ENCODE peak calls at places on chromosome 3, in seven cellular contexts. A is OCI-LY7, V is astrocyte of the spinal cord, I is astrocyte of the cerebellum, T is fibroblast of pulmonary artery, X is dorsolateral prefrontal cortex, E is AG04450. B is an unnamed sample.

GRCh38 chr3:70256566-70256965 is 55.9 kb downstream of the MDFIC2 start:
- DNase-seq in A (no peak), V (no peak), I (no peak), T (no peak), X (no peak), E (no peak), B (no peak)

GRCh38 chr3:48413611-48414010 is 16.3 kb downstream of the PLXNB1 start:
- DNase-seq in A (no peak), V (no peak), I (no peak), T (no peak), X (no peak), E (no peak), B (no peak)

GRCh38 chr3:78258798-78259197 is 1218.9 kb downstream of the ROBO2 start:
- DNase-seq in A (no peak), V (peak), I (peak), T (peak), X (no peak), E (peak), B (peak)

GRCh38 chr3:18812316-18812715 is 336.0 kb upstream of the KCNH8 start:
- DNase-seq in A (no peak), V (peak), I (peak), T (peak), X (no peak), E (no peak), B (peak)

GRCh38 chr3:127729556-127730056 is 56.9 kb downstream of the ABTB1 start:
- DNase-seq in A (no peak), V (no peak), I (no peak), T (peak), X (no peak), E (no peak), B (no peak)

GRCh38 chr3:101383156-101383575 is 62.8 kb upstream of the IMPG2 start:
- DNase-seq in A (no peak), V (no peak), I (no peak), T (peak), X (no peak), E (peak), B (peak)

GRCh38 chr3:101939391-101939790 is 90.1 kb downstream of the NFKBIZ start:
- DNase-seq in A (no peak), V (peak), I (no peak), T (no peak), X (no peak), E (no peak), B (peak)

GRCh38 chr3:183626877-183627594 is 8.4 kb upstream of the KLHL24 start:
- DNase-seq in A (no peak), V (no peak), I (no peak), T (no peak), X (no peak), E (no peak), B (peak)

GRCh38 chr3:79018671-79019136 is 749.1 kb downstream of the ROBO1 start:
- DNase-seq in A (no peak), V (peak), I (no peak), T (peak), X (peak), E (no peak), B (peak)

GRCh38 chr3:56819016-56819809 is 17.5 kb upstream of the ARHGEF3 start:
- DNase-seq in A (no peak), V (no peak), I (no peak), T (no peak), X (no peak), E (no peak), B (no peak)

GRCh38 chr3:194941956-194942483 is 256.3 kb downstream of the FAM43A start:
- DNase-seq in A (no peak), V (no peak), I (no peak), T (no peak), X (no peak), E (no peak), B (no peak)

GRCh38 chr3:33936171-33936920 is 137.9 kb downstream of the PDCD6IP start:
- DNase-seq in A (no peak), V (no peak), I (no peak), T (no peak), X (no peak), E (no peak), B (no peak)
- H3K4me3 ChIP-seq in A (no peak), V (no peak), I (no peak), T (no peak), X (no peak), E (no peak), B (no peak)

GRCh38 chr3:120142236-120142635 is 48.0 kb upstream of the GSK3B start:
- DNase-seq in A (no peak), V (no peak), I (no peak), T (no peak), X (no peak), E (no peak), B (no peak)

GRCh38 chr3:120140098-120140742 is 46.0 kb upstream of the GSK3B start:
- DNase-seq in A (no peak), V (no peak), I (no peak), T (no peak), X (no peak), E (no peak), B (no peak)

GRCh38 chr3:120139140-120139539 is 44.9 kb upstream of the GSK3B start:
- DNase-seq in A (no peak), V (no peak), I (no peak), T (no peak), X (no peak), E (no peak), B (no peak)

DNA sequence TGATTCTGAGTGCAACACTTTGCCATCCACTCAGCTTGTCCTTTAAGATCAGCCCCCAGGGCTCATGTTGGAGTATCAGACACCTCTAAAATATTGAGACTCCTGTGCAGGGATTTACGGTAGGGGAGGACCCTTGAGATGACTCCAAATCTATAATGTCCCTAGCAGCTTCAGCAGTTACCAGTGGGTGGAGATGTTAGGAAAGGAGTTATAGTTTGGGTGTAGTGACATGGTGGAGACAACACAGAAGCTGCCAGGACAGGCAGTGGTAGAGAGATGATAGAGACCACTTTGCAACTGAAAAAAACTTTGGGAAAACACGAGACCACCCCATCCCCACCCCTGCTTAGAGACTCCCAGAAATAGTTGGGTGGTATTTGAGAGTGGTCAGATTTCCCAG is 43.3 kb upstream of the GSK3B start:
- DNase-seq in A (no peak), V (no peak), I (no peak), T (no peak), X (no peak), E (no peak), B (no peak)
- TF ChIP-seq CTCF in A (no peak), V (no peak), I (no peak), T (no peak), X (no peak), E (no peak), B (no peak)

DNA sequence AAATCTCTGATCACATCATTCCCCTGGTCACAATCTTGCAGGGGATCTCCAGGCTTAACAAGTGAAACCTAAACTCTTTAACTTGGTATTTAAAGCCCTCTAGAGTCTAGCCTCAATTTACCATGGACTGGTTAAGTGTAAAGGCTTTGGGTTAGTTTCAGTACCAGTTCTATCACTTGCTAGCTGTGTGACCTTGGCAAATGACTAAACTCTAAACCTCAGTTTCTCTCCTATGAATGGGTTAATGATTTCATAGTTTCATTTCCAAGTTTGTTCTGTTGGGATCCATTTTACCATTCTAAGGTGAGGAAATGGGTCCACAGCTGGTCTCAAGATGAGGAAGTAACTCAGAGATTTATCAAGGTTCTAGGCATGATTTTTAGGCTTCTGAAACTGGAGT is 38.8 kb upstream of the TIMP4 start:
- DNase-seq in A (no peak), V (no peak), I (no peak), T (no peak), X (no peak), E (no peak), B (no peak)
- H3K4me3 ChIP-seq in A (no peak), V (no peak), I (no peak), T (no peak), X (no peak), E (no peak), B (no peak)

GRCh38 chr3:188106454-188106853 is 47.5 kb upstream of the LPP start:
- DNase-seq in A (no peak), V (no peak), I (no peak), T (no peak), X (no peak), E (no peak), B (no peak)

GRCh38 chr3:188104050-188104449 is 49.9 kb upstream of the LPP start:
- DNase-seq in A (no peak), V (no peak), I (no peak), T (no peak), X (no peak), E (no peak), B (peak)

GRCh38 chr3:188106006-188106405 is 48.0 kb upstream of the LPP start:
- DNase-seq in A (no peak), V (no peak), I (no peak), T (no peak), X (no peak), E (no peak), B (no peak)

GRCh38 chr3:188099907-188100306 is 54.0 kb upstream of the LPP start:
- DNase-seq in A (no peak), V (no peak), I (no peak), T (no peak), X (no peak), E (no peak), B (no peak)

DNA sequence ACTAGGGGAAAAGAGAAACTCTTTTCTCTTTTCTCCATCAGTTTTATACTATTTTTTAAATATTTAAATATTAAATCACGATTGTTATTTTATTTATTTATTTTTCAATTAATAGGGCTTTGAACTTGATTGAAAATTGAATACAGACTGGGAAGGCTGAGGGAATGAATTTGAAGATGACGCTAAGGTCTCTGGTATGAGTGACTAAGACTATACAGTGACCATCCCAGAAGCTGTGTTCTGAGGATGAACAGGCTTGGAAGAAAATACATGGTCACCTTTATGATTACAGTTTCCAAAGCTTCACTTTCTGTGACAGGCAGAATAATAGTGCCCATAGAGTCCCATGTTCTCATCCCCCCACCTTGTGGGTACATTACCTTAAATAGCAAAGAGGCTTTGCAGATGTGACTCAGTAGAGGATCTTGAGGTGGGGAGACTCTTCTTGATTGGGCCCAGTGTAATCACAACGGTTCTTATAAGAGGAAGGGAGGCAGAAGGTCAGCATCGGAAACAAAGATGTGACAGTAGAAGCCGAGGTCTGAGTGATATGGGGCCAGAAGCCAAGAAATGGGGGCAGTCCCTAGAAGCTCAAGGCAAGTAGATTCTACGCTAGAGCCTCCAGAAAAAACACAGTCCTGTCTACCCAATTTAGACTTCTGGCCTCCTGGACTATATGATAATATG is 51.0 kb upstream of the LPP start:
- DNase-seq in A (no peak), V (no peak), I (no peak), T (no peak), X (no peak), E (no peak), B (no peak)
- TF ChIP-seq CTCF in A (no peak), V (no peak), I (no peak), T (no peak), X (no peak), E (no peak), B (no peak)

DNA sequence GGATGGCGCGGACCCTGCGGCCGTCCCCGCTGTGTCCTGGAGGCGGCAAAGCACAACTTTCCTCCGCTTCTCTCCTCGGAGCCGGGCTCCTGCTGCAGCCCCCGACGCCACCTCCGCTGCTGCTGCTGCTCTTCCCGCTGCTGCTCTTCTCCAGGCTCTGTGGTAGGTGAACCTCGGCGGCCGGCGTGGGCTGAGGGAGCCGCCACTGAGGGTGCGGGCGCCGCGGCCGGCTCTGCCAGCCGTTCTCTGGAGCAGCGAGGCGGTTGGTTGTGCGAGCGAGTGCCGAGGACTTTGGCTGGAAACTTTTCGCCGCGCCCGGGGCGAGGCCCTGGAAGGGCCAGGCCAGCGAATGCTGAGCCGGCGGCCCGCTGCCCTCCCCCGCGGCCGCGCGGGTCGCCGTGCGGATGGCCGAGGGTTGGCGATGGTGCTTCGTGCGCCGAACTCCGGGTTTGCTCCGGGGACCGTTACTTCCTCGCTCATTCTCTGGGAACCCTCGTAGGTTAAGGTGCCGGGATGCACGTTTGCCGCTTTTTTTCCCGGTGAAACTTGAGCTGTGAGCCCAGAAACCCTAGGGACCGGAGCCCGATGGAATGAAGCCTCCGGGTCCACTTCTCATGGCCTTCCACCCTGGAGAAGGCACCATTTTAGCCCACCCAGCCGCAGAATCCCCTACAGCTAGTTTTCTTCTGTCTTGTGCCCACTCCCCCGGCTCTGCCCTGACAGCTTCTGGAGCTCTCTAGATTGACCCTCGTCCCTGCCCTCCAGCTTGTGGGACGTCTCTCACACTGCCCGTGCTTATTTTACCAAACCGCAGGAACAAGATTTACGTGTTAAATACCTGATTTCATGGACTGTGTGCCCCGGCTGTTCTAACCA is 638 bp downstream of the NECTIN3 start:
- DNase-seq in A (no peak), V (peak), I (no peak), T (peak), X (peak), E (no peak), B (peak)
- H3K4me3 ChIP-seq in A (no peak), V (peak), I (peak), T (peak), X (peak), E (peak), B (peak)

GRCh38 chr3:155785662-155786295 is 20.3 kb downstream of the C3orf33 start:
- DNase-seq in A (no peak), V (no peak), I (no peak), T (no peak), X (no peak), E (no peak), B (no peak)

GRCh38 chr3:155780291-155780690 is 25.8 kb downstream of the C3orf33 start:
- DNase-seq in A (no peak), V (no peak), I (no peak), T (no peak), X (no peak), E (no peak), B (no peak)

GRCh38 chr3:155778441-155778840 is 27.6 kb downstream of the C3orf33 start:
- DNase-seq in A (no peak), V (no peak), I (no peak), T (peak), X (no peak), E (no peak), B (peak)

GRCh38 chr3:155782390-155782953 is 23.6 kb downstream of the C3orf33 start:
- DNase-seq in A (no peak), V (no peak), I (no peak), T (no peak), X (no peak), E (no peak), B (no peak)
- TF ChIP-seq CTCF in A (no peak), V (no peak), I (no peak), T (no peak), X (no peak), E (no peak), B (no peak)

GRCh38 chr3:117998071-117998470 is 1036.6 kb downstream of the IGSF11 start:
- DNase-seq in A (no peak), V (peak), I (no peak), T (no peak), X (peak), E (no peak), B (peak)

GRCh38 chr3:117995795-117996194 is 1038.9 kb downstream of the IGSF11 start:
- DNase-seq in A (no peak), V (no peak), I (no peak), T (no peak), X (no peak), E (no peak), B (no peak)

GRCh38 chr3:118000219-118000618 is 1034.4 kb downstream of the IGSF11 start:
- DNase-seq in A (no peak), V (no peak), I (no peak), T (no peak), X (no peak), E (no peak), B (no peak)

GRCh38 chr3:117997201-117998049 is 1037.2 kb downstream of the IGSF11 start:
- DNase-seq in A (peak), V (peak), I (peak), T (peak), X (peak), E (peak), B (peak)
- H3K4me3 ChIP-seq in A (peak), V (peak), I (peak), T (peak), X (peak), E (peak), B (peak)

DNA sequence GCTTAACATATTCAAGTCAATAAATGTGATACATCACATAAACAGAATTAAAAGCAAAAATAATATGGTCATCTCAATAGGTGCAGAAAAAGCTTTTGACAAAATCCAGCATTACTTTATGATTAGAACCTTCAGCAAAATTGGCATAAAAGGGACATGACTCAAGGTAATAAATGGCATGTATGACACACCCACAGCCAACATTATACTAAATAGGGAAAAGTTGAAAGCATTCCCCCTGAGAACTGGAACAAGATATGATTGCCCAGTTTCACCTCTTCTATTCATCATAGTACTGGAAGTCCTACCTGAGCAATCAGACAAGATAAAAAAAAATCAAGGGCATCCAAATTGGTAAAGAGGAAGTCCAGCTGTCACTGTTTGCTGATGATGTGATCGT is 594.7 kb downstream of the DIPK2A start:
- DNase-seq in A (no peak), V (no peak), I (no peak), T (no peak), X (no peak), E (no peak), B (no peak)
- TF ChIP-seq CTCF in A (no peak), V (no peak), I (no peak), T (no peak), X (no peak), E (no peak), B (no peak)

GRCh38 chr3:81985996-81986723 is 224.7 kb upstream of the GBE1 start:
- DNase-seq in A (no peak), V (no peak), I (no peak), T (no peak), X (no peak), E (no peak), B (no peak)
- H3K4me3 ChIP-seq in A (no peak), V (no peak), I (no peak), T (no peak), X (no peak), E (no peak), B (no peak)

GRCh38 chr3:31724681-31725080 is 192.0 kb downstream of the STT3B start:
- DNase-seq in A (peak), V (no peak), I (no peak), T (peak), X (no peak), E (peak), B (peak)
- TF ChIP-seq CTCF in A (peak), V (peak), I (peak), T (peak), X (no peak), E (peak), B (peak)

B was measured in choroid plexus epithelial cell.